ENCODE peak calls at places on chromosomes 5 and 9, in five cellular contexts. One of them, this sample, is unnamed. For H3K4me1, the result is how much of the 10 kb centered on the place peaks cover.

GRCh38 chr9:14836885-14837284 is 73.3 kb downstream of the FREM1 start:
- DNase-seq in right cardiac atrium: no peak
- DNase-seq in endodermal cell: no peak
- DNase-seq in Panc1: no peak
- DNase-seq in uterus: no peak
- DNase-seq in this sample: no peak

GRCh38 chr9:86594724-86595123 is 240.5 kb upstream of the TUT7 start:
- DNase-seq in right cardiac atrium: no peak
- DNase-seq in endodermal cell: no peak
- DNase-seq in Panc1: no peak
- DNase-seq in uterus: no peak
- DNase-seq in this sample: no peak

GRCh38 chr5:76236684-76237083 is 153.5 kb downstream of the SV2C start:
- DNase-seq in right cardiac atrium: no peak
- DNase-seq in endodermal cell: no peak
- DNase-seq in Panc1: no peak
- DNase-seq in uterus: no peak
- DNase-seq in this sample: no peak

GRCh38 chr5:99032234-99033013 is 103.6 kb upstream of the CHD1 start:
- DNase-seq in right cardiac atrium: peak
- DNase-seq in endodermal cell: peak
- DNase-seq in Panc1: peak
- DNase-seq in uterus: peak
- DNase-seq in this sample: no peak

GRCh38 chr9:101457003-101457402 is 21.4 kb upstream of the ALDOB start:
- DNase-seq in right cardiac atrium: no peak
- DNase-seq in endodermal cell: peak
- DNase-seq in Panc1: no peak
- DNase-seq in uterus: no peak
- DNase-seq in this sample: no peak

GRCh38 chr5:119071573-119071874 is 637 bp downstream of the DMXL1 start:
- DNase-seq in right cardiac atrium: no peak
- DNase-seq in endodermal cell: no peak
- DNase-seq in Panc1: no peak
- DNase-seq in uterus: no peak
- DNase-seq in this sample: no peak

GRCh38 chr9:113705938-113706519 is 170.1 kb upstream of the ZNF618 start:
- DNase-seq in right cardiac atrium: no peak
- DNase-seq in endodermal cell: peak
- DNase-seq in Panc1: no peak
- DNase-seq in uterus: no peak
- DNase-seq in this sample: no peak

GRCh38 chr9:121735792-121736130 is 84.3 kb downstream of the DAB2IP start:
- DNase-seq in right cardiac atrium: no peak
- DNase-seq in endodermal cell: no peak
- DNase-seq in Panc1: no peak
- DNase-seq in uterus: no peak
- DNase-seq in this sample: no peak

GRCh38 chr9:12681620-12682019 is 11.6 kb upstream of the TYRP1 start:
- DNase-seq in right cardiac atrium: no peak
- DNase-seq in endodermal cell: no peak
- DNase-seq in Panc1: no peak
- DNase-seq in uterus: no peak
- DNase-seq in this sample: no peak

GRCh38 chr9:113139225-113139829 is 11.5 kb upstream of the SLC31A2 start:
- DNase-seq in right cardiac atrium: no peak
- DNase-seq in endodermal cell: no peak
- DNase-seq in Panc1: no peak
- DNase-seq in uterus: no peak
- DNase-seq in this sample: no peak

GRCh38 chr5:148561712-148562365 is 92.5 kb downstream of the HTR4 start:
- DNase-seq in right cardiac atrium: no peak
- DNase-seq in endodermal cell: no peak
- DNase-seq in Panc1: no peak
- DNase-seq in uterus: no peak
- DNase-seq in this sample: no peak

GRCh38 chr9:137077758-137078693 is 709 bp downstream of the UAP1L1 start:
- DNase-seq in right cardiac atrium: no peak
- DNase-seq in endodermal cell: peak
- DNase-seq in Panc1: no peak
- DNase-seq in uterus: no peak
- DNase-seq in this sample: peak

GRCh38 chr5:180093651-180094382 is 22.3 kb upstream of the RNF130 start:
- DNase-seq in right cardiac atrium: no peak
- DNase-seq in endodermal cell: peak
- DNase-seq in Panc1: no peak
- DNase-seq in uterus: no peak
- DNase-seq in this sample: peak

GRCh38 chr5:142683885-142684505 is 1.9 kb downstream of the FGF1 start:
- DNase-seq in right cardiac atrium: no peak
- DNase-seq in endodermal cell: peak
- DNase-seq in Panc1: no peak
- DNase-seq in uterus: no peak
- DNase-seq in this sample: no peak
- H3K4me1 ChIP-seq in right cardiac atrium: under half
- H3K4me1 ChIP-seq in endodermal cell: under half
- H3K4me1 ChIP-seq in Panc1: under half
- H3K4me1 ChIP-seq in uterus: under half
- H3K4me1 ChIP-seq in this sample: under half

GRCh38 chr9:131677445-131678180 is 62.3 kb downstream of the RAPGEF1 start:
- DNase-seq in right cardiac atrium: no peak
- DNase-seq in endodermal cell: no peak
- DNase-seq in Panc1: no peak
- DNase-seq in uterus: no peak
- DNase-seq in this sample: no peak

GRCh38 chr9:131678499-131679111 is 61.3 kb downstream of the RAPGEF1 start:
- DNase-seq in right cardiac atrium: peak
- DNase-seq in endodermal cell: peak
- DNase-seq in Panc1: peak
- DNase-seq in uterus: peak
- DNase-seq in this sample: no peak

GRCh38 chr9:131677051-131677444 is 62.8 kb downstream of the RAPGEF1 start:
- DNase-seq in right cardiac atrium: no peak
- DNase-seq in endodermal cell: no peak
- DNase-seq in Panc1: no peak
- DNase-seq in uterus: no peak
- DNase-seq in this sample: no peak

GRCh38 chr9:131682261-131682660 is 57.6 kb downstream of the RAPGEF1 start:
- DNase-seq in right cardiac atrium: no peak
- DNase-seq in endodermal cell: no peak
- DNase-seq in Panc1: no peak
- DNase-seq in uterus: no peak
- DNase-seq in this sample: no peak

GRCh38 chr9:131679261-131680020 is 60.4 kb downstream of the RAPGEF1 start:
- DNase-seq in right cardiac atrium: no peak
- DNase-seq in endodermal cell: no peak
- DNase-seq in Panc1: no peak
- DNase-seq in uterus: no peak
- DNase-seq in this sample: no peak
- H3K4me1 ChIP-seq in right cardiac atrium: under half
- H3K4me1 ChIP-seq in endodermal cell: under half
- H3K4me1 ChIP-seq in Panc1: half or more
- H3K4me1 ChIP-seq in uterus: under half
- H3K4me1 ChIP-seq in this sample: half or more

GRCh38 chr5:128356011-128356410 is 182.0 kb downstream of the FBN2 start:
- DNase-seq in right cardiac atrium: no peak
- DNase-seq in endodermal cell: no peak
- DNase-seq in Panc1: no peak
- DNase-seq in uterus: no peak
- DNase-seq in this sample: no peak
- H3K4me1 ChIP-seq in right cardiac atrium: under half
- H3K4me1 ChIP-seq in endodermal cell: under half
- H3K4me1 ChIP-seq in Panc1: under half
- H3K4me1 ChIP-seq in uterus: under half
- H3K4me1 ChIP-seq in this sample: under half

GRCh38 chr5:136434795-136435194 is 69.5 kb upstream of the TRPC7 start:
- DNase-seq in right cardiac atrium: no peak
- DNase-seq in endodermal cell: no peak
- DNase-seq in Panc1: no peak
- DNase-seq in uterus: no peak
- DNase-seq in this sample: no peak
- H3K4me1 ChIP-seq in right cardiac atrium: under half
- H3K4me1 ChIP-seq in endodermal cell: under half
- H3K4me1 ChIP-seq in Panc1: under half
- H3K4me1 ChIP-seq in uterus: under half
- H3K4me1 ChIP-seq in this sample: under half

DNA sequence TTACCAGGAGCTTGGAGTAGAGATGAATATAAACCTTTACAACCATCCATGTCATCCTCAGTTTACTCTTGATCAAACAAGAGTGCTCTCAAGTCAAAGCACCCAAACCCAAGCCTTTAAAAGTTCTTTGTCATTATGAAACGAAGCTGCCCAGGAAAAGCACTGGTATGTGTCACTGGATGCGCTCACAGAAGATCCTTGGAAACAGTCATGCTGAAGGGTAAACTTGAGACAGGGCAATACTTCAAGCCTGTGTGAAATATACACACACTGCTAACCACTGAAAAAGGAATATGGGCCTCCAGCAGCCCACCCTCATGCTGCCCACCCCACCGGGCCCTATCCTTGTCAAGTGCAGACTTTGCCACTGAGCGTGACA is 84.5 kb downstream of the PRRT1B start:
- DNase-seq in right cardiac atrium: no peak
- DNase-seq in endodermal cell: no peak
- DNase-seq in Panc1: no peak
- DNase-seq in uterus: no peak
- DNase-seq in this sample: no peak
- H3K4me1 ChIP-seq in right cardiac atrium: under half
- H3K4me1 ChIP-seq in endodermal cell: under half
- H3K4me1 ChIP-seq in Panc1: under half
- H3K4me1 ChIP-seq in uterus: under half
- H3K4me1 ChIP-seq in this sample: under half

GRCh38 chr9:131263701-131264100 is 12.6 kb downstream of the FAM78A start:
- DNase-seq in right cardiac atrium: no peak
- DNase-seq in endodermal cell: no peak
- DNase-seq in Panc1: no peak
- DNase-seq in uterus: no peak
- DNase-seq in this sample: no peak

GRCh38 chr9:131260751-131261452 is 15.4 kb downstream of the FAM78A start:
- DNase-seq in right cardiac atrium: no peak
- DNase-seq in endodermal cell: no peak
- DNase-seq in Panc1: no peak
- DNase-seq in uterus: no peak
- DNase-seq in this sample: no peak

GRCh38 chr9:131259916-131260597 is 16.3 kb downstream of the FAM78A start:
- DNase-seq in right cardiac atrium: no peak
- DNase-seq in endodermal cell: peak
- DNase-seq in Panc1: no peak
- DNase-seq in uterus: no peak
- DNase-seq in this sample: no peak

GRCh38 chr9:131264231-131264630 is 12.1 kb downstream of the FAM78A start:
- DNase-seq in right cardiac atrium: peak
- DNase-seq in endodermal cell: peak
- DNase-seq in Panc1: no peak
- DNase-seq in uterus: no peak
- DNase-seq in this sample: no peak

GRCh38 chr9:131262327-131263032 is 13.8 kb downstream of the FAM78A start:
- DNase-seq in right cardiac atrium: peak
- DNase-seq in endodermal cell: no peak
- DNase-seq in Panc1: no peak
- DNase-seq in uterus: no peak
- DNase-seq in this sample: no peak
- H3K4me1 ChIP-seq in right cardiac atrium: under half
- H3K4me1 ChIP-seq in endodermal cell: under half
- H3K4me1 ChIP-seq in Panc1: under half
- H3K4me1 ChIP-seq in uterus: under half
- H3K4me1 ChIP-seq in this sample: under half

GRCh38 chr5:169545762-169546161 is 37.8 kb upstream of the SPDL1 start:
- DNase-seq in right cardiac atrium: no peak
- DNase-seq in endodermal cell: no peak
- DNase-seq in Panc1: no peak
- DNase-seq in uterus: no peak
- DNase-seq in this sample: no peak
- H3K4me1 ChIP-seq in right cardiac atrium: under half
- H3K4me1 ChIP-seq in endodermal cell: under half
- H3K4me1 ChIP-seq in Panc1: under half
- H3K4me1 ChIP-seq in uterus: under half
- H3K4me1 ChIP-seq in this sample: under half

DNA sequence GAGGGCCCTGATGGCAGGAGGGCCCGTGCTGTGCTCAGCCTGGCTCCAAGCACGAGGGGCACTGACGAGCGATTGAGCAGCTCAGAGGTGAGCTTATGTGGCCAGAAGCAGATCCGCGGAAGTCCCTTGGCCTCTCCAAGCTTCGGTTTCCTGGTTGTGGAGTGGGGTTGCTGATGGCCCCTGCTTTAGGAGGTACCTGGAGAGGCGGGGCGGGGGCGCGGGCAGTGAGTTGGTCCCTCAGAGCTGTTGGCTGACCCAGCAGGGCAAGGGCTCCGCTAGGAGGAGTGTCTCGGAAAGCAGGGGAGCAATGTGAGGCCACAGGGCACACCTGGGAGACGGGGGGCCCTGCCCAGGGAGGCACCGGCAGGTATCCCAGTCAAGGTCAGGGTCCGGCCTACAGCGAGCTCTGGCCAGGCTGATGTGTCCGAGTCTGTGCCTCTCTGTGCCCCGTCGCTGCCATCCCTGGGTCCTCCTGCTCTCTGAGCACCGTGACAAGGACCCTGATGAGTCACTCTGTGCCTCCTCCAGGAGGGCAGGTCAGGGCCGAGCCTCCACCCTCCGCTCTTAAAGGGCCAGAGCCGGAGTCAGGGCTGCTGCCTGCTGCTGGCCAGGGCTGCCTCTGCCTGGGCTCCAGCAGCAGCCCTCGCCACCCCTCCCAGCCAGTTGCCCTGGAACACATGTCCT is 14.8 kb downstream of the NCS1 start:
- DNase-seq in right cardiac atrium: no peak
- DNase-seq in endodermal cell: peak
- DNase-seq in Panc1: peak
- DNase-seq in uterus: peak
- DNase-seq in this sample: no peak
- H3K4me1 ChIP-seq in right cardiac atrium: under half
- H3K4me1 ChIP-seq in endodermal cell: under half
- H3K4me1 ChIP-seq in Panc1: under half
- H3K4me1 ChIP-seq in uterus: under half
- H3K4me1 ChIP-seq in this sample: under half

GRCh38 chr5:80186634-80187033 is 69.2 kb downstream of the SERINC5 start:
- DNase-seq in right cardiac atrium: no peak
- DNase-seq in endodermal cell: no peak
- DNase-seq in Panc1: no peak
- DNase-seq in uterus: no peak
- DNase-seq in this sample: no peak

GRCh38 chr5:80184235-80185023 is 71.4 kb downstream of the SERINC5 start:
- DNase-seq in right cardiac atrium: no peak
- DNase-seq in endodermal cell: peak
- DNase-seq in Panc1: no peak
- DNase-seq in uterus: no peak
- DNase-seq in this sample: no peak

GRCh38 chr5:80181618-80182211 is 74.1 kb downstream of the SERINC5 start:
- DNase-seq in right cardiac atrium: no peak
- DNase-seq in endodermal cell: no peak
- DNase-seq in Panc1: no peak
- DNase-seq in uterus: no peak
- DNase-seq in this sample: no peak

GRCh38 chr5:80185095-80185494 is 70.8 kb downstream of the SERINC5 start:
- DNase-seq in right cardiac atrium: no peak
- DNase-seq in endodermal cell: no peak
- DNase-seq in Panc1: no peak
- DNase-seq in uterus: no peak
- DNase-seq in this sample: no peak

GRCh38 chr5:80182802-80183645 is 72.8 kb downstream of the SERINC5 start:
- DNase-seq in right cardiac atrium: no peak
- DNase-seq in endodermal cell: peak
- DNase-seq in Panc1: no peak
- DNase-seq in uterus: no peak
- DNase-seq in this sample: no peak
- H3K4me1 ChIP-seq in right cardiac atrium: under half
- H3K4me1 ChIP-seq in endodermal cell: under half
- H3K4me1 ChIP-seq in Panc1: under half
- H3K4me1 ChIP-seq in uterus: under half
- H3K4me1 ChIP-seq in this sample: half or more

This sample was measured in suprapubic skin.